ENCODE peak calls at places on chromosomes 13 and 19, in four cellular contexts. F, A, G and B are unnamed samples.

GRCh38 chr13:111539791-111540446 is 219.5 kb downstream of the TEX29 start:
- DNase-seq in F (no peak), A (no peak), G (no peak), B (peak; percentile 20)

GRCh38 chr13:112783946-112784500 is 94.2 kb downstream of the ATP11A start:
- DNase-seq in F (no peak), A (peak; percentile 15), G (no peak), B (no peak)

GRCh38 chr19:57512845-57513244 is 13.1 kb downstream of the ZNF773 start:
- DNase-seq in F (no peak), A (no peak), G (no peak), B (peak; percentile 12)

GRCh38 chr19:35027851-35028599 is 2.2 kb upstream of the SCN1B start:
- DNase-seq in F (no peak), A (no peak), G (no peak), B (no peak)

GRCh38 chr13:52651880-52652169 is 811 bp upstream of the SUGT1 start:
- DNase-seq in F (no peak), A (no peak), G (no peak), B (no peak)

GRCh38 chr19:42323473-42323851 is 2.0 kb upstream of the MEGF8 start:
- DNase-seq in F (no peak), A (peak; percentile 76), G (peak; percentile 46), B (no peak)

GRCh38 chr19:6616011-6616410 is 25.1 kb upstream of the CD70 start:
- DNase-seq in F (no peak), A (no peak), G (no peak), B (no peak)

GRCh38 chr19:41595890-41596280 is 19.9 kb downstream of the CEACAM21 start:
- DNase-seq in F (no peak), A (no peak), G (no peak), B (no peak)

GRCh38 chr19:17604372-17605025 is 49.0 kb downstream of the COLGALT1 start:
- DNase-seq in F (no peak), A (no peak), G (no peak), B (no peak)

GRCh38 chr19:17751912-17752273 is 616 bp downstream of the FCHO1 start:
- DNase-seq in F (no peak), A (no peak), G (no peak), B (peak; percentile 65)

GRCh38 chr13:102198418-102199322 is 203.2 kb downstream of the FGF14 start:
- DNase-seq in F (no peak), A (no peak), G (no peak), B (no peak)

GRCh38 chr19:34171539-34171876 is 796 bp upstream of the LSM14A start:
- DNase-seq in F (no peak), A (no peak), G (no peak), B (no peak)

GRCh38 chr13:74134226-74134776 is at the start of gene KLF12:
- DNase-seq in F (peak; percentile 60), A (peak; percentile 83), G (peak; percentile 67), B (peak; percentile 48)

GRCh38 chr13:104577029-104577820 is 1511.0 kb upstream of the SLC10A2 start:
- DNase-seq in F (no peak), A (no peak), G (no peak), B (no peak)
- TF ChIP-seq MAX in F (no peak), A (no peak), G (no peak), B (no peak)

GRCh38 chr13:29428310-29428991 is 167.0 kb downstream of the SLC7A1 start:
- DNase-seq in F (peak; percentile 6), A (peak; percentile 65), G (peak; percentile 25), B (peak; percentile 26)
- TF ChIP-seq CTCF in F (no peak), A (no peak), G (no peak), B (no peak)

GRCh38 chr19:52922841-52923781 is at the start of gene ZNF888:
- DNase-seq in F (peak; percentile 59), A (peak; percentile 93), G (peak; percentile 60), B (peak; percentile 92)
- TF ChIP-seq MAX in F (peak; percentile 50), A (peak; percentile 26), G (no peak), B (no peak)

GRCh38 chr13:46679369-46680180 is 117.4 kb downstream of the ESD start:
- DNase-seq in F (no peak), A (no peak), G (no peak), B (no peak)
- TF ChIP-seq CTCF in F (no peak), A (no peak), G (no peak), B (no peak)

GRCh38 chr19:19132912-19133311 is 5.4 kb downstream of the TMEM161A start:
- DNase-seq in F (no peak), A (no peak), G (no peak), B (no peak)

GRCh38 chr19:19133985-19134384 is 4.3 kb downstream of the TMEM161A start:
- DNase-seq in F (no peak), A (no peak), G (no peak), B (no peak)

GRCh38 chr19:19137556-19138109 is 645 bp downstream of the TMEM161A start:
- DNase-seq in F (no peak), A (no peak), G (no peak), B (no peak)

GRCh38 chr19:19131989-19132388 is 6.3 kb downstream of the TMEM161A start:
- DNase-seq in F (no peak), A (no peak), G (no peak), B (no peak)

DNA sequence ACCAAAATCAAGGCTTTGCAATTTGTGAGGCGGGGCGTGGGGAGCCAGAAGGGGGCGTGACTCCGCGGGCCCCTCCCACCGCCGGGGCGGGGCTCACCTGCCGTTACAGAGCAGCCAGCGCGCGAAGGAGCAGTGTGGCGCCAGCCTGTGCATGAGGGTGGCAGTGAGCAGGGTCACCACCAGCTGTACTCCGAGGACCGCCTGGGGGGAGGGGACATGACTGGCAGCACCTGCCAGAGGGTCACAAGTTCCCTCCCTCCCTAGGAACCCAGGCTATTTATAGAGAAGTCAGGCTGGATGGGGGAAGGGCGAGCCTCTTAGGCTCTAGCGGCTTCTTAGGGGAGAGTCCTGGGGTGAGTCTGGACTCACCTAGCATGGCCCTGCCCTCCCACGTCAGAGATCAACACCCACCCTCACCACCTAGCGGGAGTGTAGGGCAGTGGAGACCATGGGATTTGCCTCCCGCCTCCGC is 3.6 kb downstream of the TMEM161A start:
- DNase-seq in F (no peak), A (peak; percentile 82), G (peak; percentile 44), B (peak; percentile 11)
- TF ChIP-seq MAX in F (peak; percentile 37), A (peak; percentile 51), G (peak; percentile 38), B (no peak)

GRCh38 chr19:47509973-47510372 is 4.9 kb downstream of the NAPA start:
- DNase-seq in F (no peak), A (no peak), G (no peak), B (no peak)

GRCh38 chr19:47509170-47509847 is 5.6 kb downstream of the NAPA start:
- DNase-seq in F (no peak), A (no peak), G (no peak), B (no peak)

GRCh38 chr19:47511128-47511517 is 3.7 kb downstream of the NAPA start:
- DNase-seq in F (no peak), A (no peak), G (no peak), B (no peak)

GRCh38 chr19:47511681-47512080 is 3.2 kb downstream of the NAPA start:
- DNase-seq in F (no peak), A (no peak), G (no peak), B (peak; percentile 40)

DNA sequence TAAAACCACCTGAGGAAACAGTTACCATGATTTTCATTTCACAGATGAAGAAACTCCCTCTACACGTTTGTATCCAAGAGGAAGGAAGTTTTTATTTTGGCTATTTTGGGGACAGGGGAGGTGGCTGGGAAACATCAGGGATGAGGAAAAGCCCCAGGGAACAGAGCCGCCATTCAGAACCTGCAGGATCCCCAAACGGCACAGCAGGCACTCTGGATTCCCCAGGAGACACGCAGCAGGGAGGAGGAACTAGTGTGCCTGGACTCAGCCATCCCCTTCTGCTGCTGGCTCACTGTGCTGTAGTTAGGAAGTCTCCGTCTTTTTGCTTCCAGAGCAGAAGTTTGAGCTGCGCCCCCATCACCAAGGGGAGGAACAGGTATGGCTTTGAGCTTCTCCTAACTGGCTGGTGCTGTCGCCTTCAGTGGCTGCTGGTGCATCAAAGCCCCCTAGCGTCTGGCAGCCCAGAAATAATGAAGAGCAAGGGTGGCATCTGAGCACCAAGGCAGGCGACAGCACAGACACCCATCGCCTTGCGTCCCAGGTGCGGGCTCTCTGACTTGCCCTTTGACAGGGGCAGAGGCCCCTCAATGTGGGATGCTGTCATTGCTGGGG is 4.2 kb downstream of the NAPA start:
- DNase-seq in F (no peak), A (no peak), G (no peak), B (no peak)
- TF ChIP-seq CTCF in F (no peak), A (no peak), G (no peak), B (no peak)

GRCh38 chr13:99383946-99384345 is 76.7 kb upstream of the GPR183 start:
- DNase-seq in F (no peak), A (no peak), G (no peak), B (no peak)

GRCh38 chr13:99383511-99383921 is 76.3 kb upstream of the GPR183 start:
- DNase-seq in F (no peak), A (no peak), G (no peak), B (no peak)

GRCh38 chr13:99384468-99384867 is 77.3 kb upstream of the GPR183 start:
- DNase-seq in F (no peak), A (no peak), G (no peak), B (no peak)

GRCh38 chr13:99380921-99381645 is 73.9 kb upstream of the GPR183 start:
- DNase-seq in F (no peak), A (no peak), G (no peak), B (no peak)

DNA sequence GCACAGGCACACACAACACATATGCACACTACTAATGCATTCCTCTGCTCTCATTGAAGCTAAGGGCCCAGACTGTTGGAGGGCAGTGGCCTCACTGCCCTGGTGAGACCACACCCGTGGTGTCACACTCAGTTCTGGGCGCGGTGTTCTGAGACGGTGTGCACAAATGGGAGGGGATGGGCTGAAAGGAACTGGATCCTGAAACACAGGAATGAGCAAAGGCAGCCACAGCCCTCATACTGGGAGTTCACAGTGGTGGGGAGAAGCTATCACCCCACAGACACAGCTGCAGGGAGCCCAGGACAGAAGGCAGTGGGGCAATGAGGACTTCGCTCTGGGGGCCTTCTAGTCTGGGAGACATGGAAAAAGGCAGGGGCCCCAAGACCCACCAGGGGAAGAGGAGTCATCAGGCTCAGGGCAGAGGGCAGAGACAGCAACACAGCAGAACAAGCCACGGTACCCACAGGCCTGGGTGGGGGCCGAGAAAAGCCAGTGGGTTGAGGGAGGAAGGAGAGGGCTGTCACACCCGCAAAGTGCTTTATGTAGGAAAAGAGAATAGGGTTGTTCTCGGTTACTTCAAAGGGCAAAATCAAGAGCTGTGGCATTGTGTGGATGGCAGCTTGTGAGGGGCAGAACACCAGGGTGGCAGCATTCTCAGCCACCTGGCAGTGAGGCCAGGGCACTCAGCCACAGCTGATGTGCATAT is 75.4 kb upstream of the GPR183 start:
- DNase-seq in F (no peak), A (no peak), G (no peak), B (no peak)
- TF ChIP-seq MAX in F (no peak), A (no peak), G (no peak), B (no peak)

DNA sequence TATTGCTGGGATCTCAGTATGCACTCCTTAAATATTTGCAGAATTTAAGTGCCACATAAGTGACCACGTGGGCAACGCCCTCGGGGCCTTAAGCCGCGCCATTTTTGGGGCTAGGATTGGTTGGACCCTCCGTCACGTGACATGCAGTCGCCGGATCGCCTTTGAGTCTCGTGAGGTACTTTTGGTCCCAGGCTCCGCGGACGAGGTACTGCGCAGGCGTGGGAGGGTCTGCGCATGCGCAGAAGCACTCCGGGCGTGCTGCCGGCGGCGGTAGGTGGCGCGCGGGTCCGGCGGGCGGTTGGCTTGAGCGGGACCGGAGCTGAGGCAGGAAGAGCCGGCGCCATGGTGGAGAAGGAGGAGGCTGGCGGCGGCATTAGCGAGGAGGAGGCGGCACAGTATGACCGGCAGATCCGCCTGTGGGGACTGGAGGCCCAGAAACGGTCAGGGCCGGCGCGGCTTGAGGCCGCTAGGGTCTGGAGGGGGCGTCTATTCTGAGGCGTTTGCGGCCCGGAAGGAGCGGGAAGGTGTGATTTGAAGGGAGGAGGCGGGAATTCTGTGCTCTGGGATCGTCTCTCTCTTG is at the start of gene SAE1:
- DNase-seq in F (peak; percentile 99), A (peak; percentile 97), G (peak; percentile 99), B (peak; percentile 100)
- TF ChIP-seq CTCF in F (peak; percentile 38), A (no peak), G (peak; percentile 52), B (peak; percentile 70)